ENCODE peak calls at places on chromosome 16, in six cellular contexts. One of them, this sample, is unnamed.

GRCh38 chr16:1496464-1496863 is 3.3 kb downstream of the TELO2 start:
- DNase-seq in body of pancreas: no peak
- DNase-seq in GM23338: no peak
- DNase-seq in left ventricle myocardium inferior: no peak
- DNase-seq in cardiac muscle cell: no peak
- DNase-seq in Peyer's patch: no peak
- DNase-seq in this sample: no peak

GRCh38 chr16:87877942-87878507 is 8.7 kb upstream of the SLC7A5 start:
- DNase-seq in cardiac muscle cell: no peak
- DNase-seq in body of pancreas: no peak
- DNase-seq in Peyer's patch: no peak
- DNase-seq in left ventricle myocardium inferior: no peak
- DNase-seq in GM23338: no peak
- DNase-seq in this sample: no peak

GRCh38 chr16:87062569-87063442 is 254.4 kb downstream of the C16orf95 start:
- DNase-seq in body of pancreas: peak; percentile 75
- DNase-seq in Peyer's patch: peak; percentile 63
- DNase-seq in GM23338: peak; percentile 93
- DNase-seq in left ventricle myocardium inferior: peak; percentile 74
- DNase-seq in cardiac muscle cell: peak; percentile 89
- DNase-seq in this sample: peak; percentile 73

GRCh38 chr16:56355221-56355620 is 70.1 kb downstream of the AMFR start:
- DNase-seq in body of pancreas: no peak
- DNase-seq in Peyer's patch: no peak
- DNase-seq in GM23338: peak; percentile 6
- DNase-seq in cardiac muscle cell: no peak
- DNase-seq in left ventricle myocardium inferior: no peak
- DNase-seq in this sample: no peak

GRCh38 chr16:30778549-30779244 is 8.3 kb downstream of the ZNF629 start:
- DNase-seq in left ventricle myocardium inferior: no peak
- DNase-seq in GM23338: peak; percentile 71
- DNase-seq in cardiac muscle cell: peak; percentile 68
- DNase-seq in Peyer's patch: no peak
- DNase-seq in body of pancreas: no peak
- DNase-seq in this sample: no peak

GRCh38 chr16:64724339-64724738 is 397.5 kb downstream of the CDH11 start:
- DNase-seq in left ventricle myocardium inferior: no peak
- DNase-seq in cardiac muscle cell: no peak
- DNase-seq in body of pancreas: no peak
- DNase-seq in Peyer's patch: no peak
- DNase-seq in GM23338: no peak
- DNase-seq in this sample: no peak

GRCh38 chr16:46695937-46696336 is 6.5 kb downstream of the ORC6 start:
- DNase-seq in Peyer's patch: no peak
- DNase-seq in body of pancreas: no peak
- DNase-seq in left ventricle myocardium inferior: no peak
- DNase-seq in GM23338: no peak
- DNase-seq in cardiac muscle cell: no peak
- DNase-seq in this sample: no peak

GRCh38 chr16:79845006-79845733 is 244.6 kb upstream of the MAF start:
- DNase-seq in GM23338: no peak
- DNase-seq in body of pancreas: no peak
- DNase-seq in left ventricle myocardium inferior: no peak
- DNase-seq in cardiac muscle cell: no peak
- DNase-seq in Peyer's patch: no peak
- DNase-seq in this sample: no peak

GRCh38 chr16:56667581-56668571 is at the start of gene MT1G:
- DNase-seq in cardiac muscle cell: peak; percentile 35
- DNase-seq in Peyer's patch: peak; percentile 94
- DNase-seq in left ventricle myocardium inferior: peak; percentile 48
- DNase-seq in GM23338: peak; percentile 58
- DNase-seq in body of pancreas: peak; percentile 89
- DNase-seq in this sample: peak; percentile 64

GRCh38 chr16:27226476-27226875 is 23.1 kb downstream of the KDM8 start:
- DNase-seq in body of pancreas: peak; percentile 30
- DNase-seq in GM23338: no peak
- DNase-seq in Peyer's patch: peak; percentile 65
- DNase-seq in left ventricle myocardium inferior: no peak
- DNase-seq in cardiac muscle cell: no peak
- DNase-seq in this sample: no peak

GRCh38 chr16:69927056-69927757 is 23.9 kb upstream of the CLEC18A start:
- DNase-seq in cardiac muscle cell: peak; percentile 56
- DNase-seq in Peyer's patch: no peak
- DNase-seq in body of pancreas: peak; percentile 66
- DNase-seq in left ventricle myocardium inferior: peak; percentile 68
- DNase-seq in GM23338: peak; percentile 14
- DNase-seq in this sample: peak; percentile 72

GRCh38 chr16:76837872-76838271 is 353.1 kb upstream of the MON1B start:
- DNase-seq in body of pancreas: no peak
- DNase-seq in left ventricle myocardium inferior: no peak
- DNase-seq in cardiac muscle cell: no peak
- DNase-seq in GM23338: peak; percentile 7
- DNase-seq in Peyer's patch: no peak
- DNase-seq in this sample: no peak

GRCh38 chr16:19744670-19745069 is 26.6 kb downstream of the IQCK start:
- DNase-seq in body of pancreas: no peak
- DNase-seq in cardiac muscle cell: no peak
- DNase-seq in GM23338: no peak
- DNase-seq in Peyer's patch: no peak
- DNase-seq in left ventricle myocardium inferior: no peak
- DNase-seq in this sample: no peak

GRCh38 chr16:88737298-88738166 is 31.2 kb downstream of the CTU2 start:
- DNase-seq in GM23338: peak; percentile 77
- DNase-seq in left ventricle myocardium inferior: peak; percentile 71
- DNase-seq in cardiac muscle cell: peak; percentile 80
- DNase-seq in body of pancreas: peak; percentile 86
- DNase-seq in Peyer's patch: peak; percentile 87
- DNase-seq in this sample: peak; percentile 42

GRCh38 chr16:46996391-46996790 is 22.9 kb upstream of the DNAJA2 start:
- DNase-seq in cardiac muscle cell: no peak
- DNase-seq in Peyer's patch: no peak
- DNase-seq in left ventricle myocardium inferior: no peak
- DNase-seq in body of pancreas: no peak
- DNase-seq in GM23338: peak; percentile 35
- DNase-seq in this sample: no peak

GRCh38 chr16:3444032-3444388 is 530 bp downstream of the NAA60 start:
- DNase-seq in GM23338: peak; percentile 62
- DNase-seq in cardiac muscle cell: peak; percentile 75
- DNase-seq in left ventricle myocardium inferior: no peak
- DNase-seq in body of pancreas: no peak
- DNase-seq in Peyer's patch: no peak
- DNase-seq in this sample: no peak

GRCh38 chr16:89607937-89608740 is 5.3 kb upstream of the DPEP1 start:
- DNase-seq in body of pancreas: no peak
- DNase-seq in left ventricle myocardium inferior: no peak
- DNase-seq in cardiac muscle cell: no peak
- DNase-seq in Peyer's patch: peak; percentile 77
- DNase-seq in GM23338: no peak
- DNase-seq in this sample: no peak

GRCh38 chr16:54432481-54433229 is 146.1 kb upstream of the IRX3 start:
- DNase-seq in body of pancreas: peak; percentile 39
- DNase-seq in GM23338: peak; percentile 28
- DNase-seq in cardiac muscle cell: no peak
- DNase-seq in Peyer's patch: no peak
- DNase-seq in left ventricle myocardium inferior: no peak
- DNase-seq in this sample: no peak

GRCh38 chr16:3171181-3171854 is 16.7 kb upstream of the OR1F1 start:
- DNase-seq in cardiac muscle cell: no peak
- DNase-seq in Peyer's patch: no peak
- DNase-seq in GM23338: no peak
- DNase-seq in left ventricle myocardium inferior: no peak
- DNase-seq in body of pancreas: no peak
- DNase-seq in this sample: no peak

GRCh38 chr16:57788252-57788841 is 13.9 kb downstream of the KIFC3 start:
- DNase-seq in body of pancreas: no peak
- DNase-seq in GM23338: no peak
- DNase-seq in cardiac muscle cell: no peak
- DNase-seq in Peyer's patch: peak; percentile 42
- DNase-seq in left ventricle myocardium inferior: no peak
- DNase-seq in this sample: no peak
- H3K27ac ChIP-seq in body of pancreas: no peak overlapping the region
- H3K27ac ChIP-seq in GM23338: no peak overlapping the region
- H3K27ac ChIP-seq in cardiac muscle cell: no peak overlapping the region
- H3K27ac ChIP-seq in Peyer's patch: no peak overlapping the region
- H3K27ac ChIP-seq in left ventricle myocardium inferior: peak overlapping the region; percentile 90
- H3K27ac ChIP-seq in this sample: peak overlapping the region; percentile 81

GRCh38 chr16:67445913-67446907 is 15.3 kb downstream of the HSD11B2 start:
- DNase-seq in body of pancreas: peak; percentile 54
- DNase-seq in Peyer's patch: peak; percentile 81
- DNase-seq in GM23338: no peak
- DNase-seq in cardiac muscle cell: no peak
- DNase-seq in left ventricle myocardium inferior: peak; percentile 63
- DNase-seq in this sample: peak; percentile 59
- H3K4me1 ChIP-seq in body of pancreas: peaks cover 85% of the 10 kb centered on the region
- H3K4me1 ChIP-seq in Peyer's patch: peaks cover 96% of the 10 kb centered on the region
- H3K4me1 ChIP-seq in GM23338: no peaks in the 10 kb centered on the region
- H3K4me1 ChIP-seq in cardiac muscle cell: peaks cover 21% of the 10 kb centered on the region
- H3K4me1 ChIP-seq in left ventricle myocardium inferior: peaks cover 100% of the 10 kb centered on the region
- H3K4me1 ChIP-seq in this sample: peaks cover 98% of the 10 kb centered on the region

GRCh38 chr16:13189250-13189649 is 287.9 kb downstream of the SHISA9 start:
- DNase-seq in cardiac muscle cell: no peak
- DNase-seq in left ventricle myocardium inferior: no peak
- DNase-seq in Peyer's patch: no peak
- DNase-seq in body of pancreas: no peak
- DNase-seq in GM23338: no peak
- DNase-seq in this sample: no peak
- H3K27ac ChIP-seq in cardiac muscle cell: no peak overlapping the region
- H3K27ac ChIP-seq in left ventricle myocardium inferior: no peak overlapping the region
- H3K27ac ChIP-seq in Peyer's patch: no peak overlapping the region
- H3K27ac ChIP-seq in body of pancreas: no peak overlapping the region
- H3K27ac ChIP-seq in GM23338: no peak overlapping the region
- H3K27ac ChIP-seq in this sample: no peak overlapping the region

DNA sequence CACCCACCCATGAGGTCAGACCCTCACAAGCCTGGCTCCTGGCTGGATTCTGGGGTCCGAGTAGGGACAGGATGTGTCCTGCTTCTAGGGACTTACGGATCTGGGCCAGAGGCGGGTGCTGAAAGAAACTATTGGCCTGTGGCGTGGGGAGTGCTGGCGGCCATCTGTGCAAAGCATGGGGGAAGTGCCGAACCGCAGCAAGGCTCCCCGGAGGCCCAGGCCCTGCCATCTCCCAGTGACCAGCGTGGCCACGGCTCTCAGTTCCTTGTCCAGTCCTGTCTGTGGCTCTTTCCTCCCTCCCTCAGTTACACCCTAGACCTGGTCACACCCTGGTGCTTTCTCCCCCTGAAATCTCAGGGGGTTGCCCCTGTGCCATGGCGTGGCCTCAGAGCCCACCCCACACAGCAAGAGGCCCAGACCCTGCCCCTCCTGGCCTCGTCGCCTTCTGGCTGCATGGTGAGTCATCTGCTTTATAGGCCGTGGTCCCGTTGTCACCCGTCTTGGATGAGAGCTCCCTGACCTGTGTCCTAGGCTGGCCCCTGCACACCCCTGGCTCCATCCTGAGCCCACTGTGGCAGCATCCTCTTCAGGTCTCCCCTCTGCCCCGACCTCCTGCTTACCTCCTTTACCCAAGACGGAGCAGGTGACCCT is 54.5 kb downstream of the PRMT7 start:
- DNase-seq in left ventricle myocardium inferior: peak; percentile 41
- DNase-seq in GM23338: no peak
- DNase-seq in body of pancreas: no peak
- DNase-seq in cardiac muscle cell: no peak
- DNase-seq in Peyer's patch: no peak
- DNase-seq in this sample: no peak
- H3K4me1 ChIP-seq in left ventricle myocardium inferior: no peaks in the 10 kb centered on the region
- H3K4me1 ChIP-seq in GM23338: no peaks in the 10 kb centered on the region
- H3K4me1 ChIP-seq in body of pancreas: no peaks in the 10 kb centered on the region
- H3K4me1 ChIP-seq in cardiac muscle cell: no peaks in the 10 kb centered on the region
- H3K4me1 ChIP-seq in Peyer's patch: peaks cover 4% of the 10 kb centered on the region
- H3K4me1 ChIP-seq in this sample: no peaks in the 10 kb centered on the region